ENCODE peak calls at places on chromosome 5, in five cellular contexts. A is astrocyte of the cerebellum, U is PC-3, Y is adrenal gland, K is fibroblast of the aortic adventitia. F is an unnamed sample.

GRCh38 chr5:146533260-146533857 is 17.4 kb upstream of the GPR151 start:
- DNase-seq in A (peak; percentile 38), U (peak; percentile 93), Y (peak; percentile 72), K (peak; percentile 63), F (peak; percentile 68)

GRCh38 chr5:32277782-32278181 is 35.0 kb downstream of the MTMR12 start:
- DNase-seq in A (no peak), U (no peak), Y (no peak), K (no peak), F (no peak)

GRCh38 chr5:97009212-97009898 is 73.5 kb downstream of the LNPEP start:
- DNase-seq in A (no peak), U (no peak), Y (no peak), K (peak; percentile 11), F (peak; percentile 84)

GRCh38 chr5:38600334-38601045 is 44.0 kb upstream of the LIFR start:
- DNase-seq in A (no peak), U (peak; percentile 63), Y (no peak), K (peak; percentile 46), F (peak; percentile 19)

GRCh38 chr5:127080001-127080478 is 6.7 kb upstream of the C5orf63 start:
- DNase-seq in A (no peak), U (no peak), Y (no peak), K (no peak), F (peak; percentile 71)

GRCh38 chr5:36875051-36875788 is 1.3 kb upstream of the NIPBL start:
- DNase-seq in A (no peak), U (peak; percentile 57), Y (peak; percentile 58), K (peak; percentile 41), F (peak; percentile 84)

GRCh38 chr5:67481362-67481761 is 284.8 kb upstream of the CD180 start:
- DNase-seq in A (no peak), U (no peak), Y (no peak), K (no peak), F (no peak)

GRCh38 chr5:7397935-7398334 is 2.0 kb downstream of the ADCY2 start:
- DNase-seq in A (no peak), U (no peak), Y (no peak), K (no peak), F (no peak)

GRCh38 chr5:107542428-107542827 is 128.3 kb downstream of the EFNA5 start:
- DNase-seq in A (peak; percentile 65), U (peak; percentile 96), Y (peak; percentile 91), K (peak; percentile 89), F (no peak)

GRCh38 chr5:181098642-181099452 is 32.1 kb downstream of the OR2V1 start:
- DNase-seq in A (no peak), U (no peak), Y (no peak), K (no peak), F (no peak)

GRCh38 chr5:157857821-157858526 is 971 bp downstream of the CLINT1 start:
- DNase-seq in A (no peak), U (peak; percentile 25), Y (no peak), K (peak; percentile 25), F (peak; percentile 84)

GRCh38 chr5:133785182-133785581 is 172.8 kb upstream of the FSTL4 start:
- DNase-seq in A (no peak), U (peak; percentile 2), Y (no peak), K (no peak), F (no peak)

GRCh38 chr5:146722361-146722779 is 156.2 kb downstream of the PPP2R2B start:
- DNase-seq in A (no peak), U (peak; percentile 42), Y (no peak), K (peak; percentile 67), F (peak; percentile 1)

GRCh38 chr5:103283120-103283519 is 24.6 kb downstream of the MACIR start:
- DNase-seq in A (no peak), U (peak; percentile 57), Y (no peak), K (no peak), F (no peak)

GRCh38 chr5:54088081-54088480 is 222.3 kb downstream of the ARL15 start:
- DNase-seq in A (no peak), U (no peak), Y (no peak), K (no peak), F (no peak)

GRCh38 chr5:163789870-163790269 is 284.5 kb downstream of the MAT2B start:
- DNase-seq in A (no peak), U (peak; percentile 8), Y (no peak), K (peak; percentile 38), F (no peak)

GRCh38 chr5:150598821-150599273 is 41.6 kb upstream of the SYNPO start:
- DNase-seq in A (no peak), U (no peak), Y (no peak), K (no peak), F (no peak)

GRCh38 chr5:141373673-141374317 is at the start of gene PCDHGA6:
- DNase-seq in A (no peak), U (no peak), Y (no peak), K (peak; percentile 53), F (peak; percentile 16)

GRCh38 chr5:131387236-131387635 is 123.4 kb downstream of the CDC42SE2 start:
- DNase-seq in A (no peak), U (no peak), Y (no peak), K (no peak), F (no peak)

GRCh38 chr5:96966801-96967200 is 30.9 kb downstream of the LNPEP start:
- DNase-seq in A (no peak), U (no peak), Y (no peak), K (no peak), F (no peak)

GRCh38 chr5:16935271-16936149 is 578 bp downstream of the MYO10 start:
- DNase-seq in A (no peak), U (peak; percentile 75), Y (peak; percentile 42), K (peak; percentile 47), F (peak; percentile 11)

GRCh38 chr5:87300176-87300575 is 32.5 kb downstream of the RASA1 start:
- DNase-seq in A (no peak), U (no peak), Y (no peak), K (no peak), F (no peak)

GRCh38 chr5:81779125-81779934 is 28.4 kb upstream of the SSBP2 start:
- DNase-seq in A (peak; percentile 22), U (peak; percentile 15), Y (peak; percentile 82), K (peak; percentile 65), F (peak; percentile 68)

GRCh38 chr5:88203977-88204735 is 64.5 kb downstream of the TMEM161B start:
- DNase-seq in A (peak; percentile 64), U (no peak), Y (no peak), K (no peak), F (no peak)

GRCh38 chr5:50963647-50964584 is 297.5 kb downstream of the PARP8 start:
- DNase-seq in A (no peak), U (no peak), Y (no peak), K (no peak), F (peak; percentile 16)

GRCh38 chr5:179624841-179625271 is 1.4 kb upstream of the HNRNPH1 start:
- DNase-seq in A (no peak), U (no peak), Y (peak; percentile 31), K (no peak), F (no peak)
- H3K4me3 ChIP-seq in A (no peak overlapping the region), U (peak overlapping the region; percentile 98), Y (no peak overlapping the region), K (peak overlapping the region; percentile 70), F (peak overlapping the region; percentile 79)

GRCh38 chr5:114184006-114184405 is 177.9 kb upstream of the KCNN2 start:
- DNase-seq in A (no peak), U (no peak), Y (no peak), K (no peak), F (no peak)

DNA sequence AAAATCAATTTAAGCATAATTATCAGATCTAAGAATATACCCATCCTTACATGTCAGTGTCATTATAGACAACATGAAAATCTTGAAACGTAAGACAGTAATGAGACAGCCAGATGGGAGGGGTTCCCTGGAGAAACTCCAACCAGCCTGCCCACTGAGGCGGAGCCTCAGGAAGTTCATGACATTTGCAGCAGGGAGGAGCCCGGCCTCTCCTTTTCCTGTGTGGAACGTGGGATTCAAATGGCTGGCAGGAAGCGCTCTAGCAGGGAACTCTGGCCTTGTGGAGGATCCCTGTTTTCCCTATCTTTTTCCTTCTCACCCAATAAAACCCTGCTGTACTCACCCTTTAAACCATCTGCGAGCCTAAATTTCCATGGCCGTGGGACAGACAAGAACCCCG is 176.6 kb upstream of the KCNN2 start:
- DNase-seq in A (no peak), U (peak; percentile 40), Y (peak; percentile 39), K (no peak), F (no peak)
- H3K4me3 ChIP-seq in A (no peak overlapping the region), U (peak overlapping the region; percentile 23), Y (no peak overlapping the region), K (no peak overlapping the region), F (no peak overlapping the region)

GRCh38 chr5:355379-355935 is 33.9 kb downstream of the AHRR start:
- DNase-seq in A (no peak), U (no peak), Y (no peak), K (no peak), F (no peak)

GRCh38 chr5:352639-353598 is 31.4 kb downstream of the AHRR start:
- DNase-seq in A (no peak), U (no peak), Y (no peak), K (no peak), F (peak; percentile 26)

GRCh38 chr5:353599-354580 is 32.4 kb downstream of the AHRR start:
- DNase-seq in A (no peak), U (no peak), Y (no peak), K (no peak), F (no peak)

GRCh38 chr5:351911-352225 is 30.4 kb downstream of the AHRR start:
- DNase-seq in A (no peak), U (no peak), Y (no peak), K (no peak), F (peak; percentile 28)

GRCh38 chr5:354581-355378 is 33.3 kb downstream of the AHRR start:
- DNase-seq in A (no peak), U (no peak), Y (no peak), K (no peak), F (no peak)
- H3K4me3 ChIP-seq in A (no peak overlapping the region), U (no peak overlapping the region), Y (no peak overlapping the region), K (no peak overlapping the region), F (no peak overlapping the region)

GRCh38 chr5:177603631-177604030 is 3.7 kb downstream of the B4GALT7 start:
- DNase-seq in A (no peak), U (no peak), Y (no peak), K (no peak), F (no peak)

GRCh38 chr5:177600458-177601018 is 606 bp downstream of the B4GALT7 start:
- DNase-seq in A (no peak), U (peak; percentile 24), Y (peak; percentile 32), K (peak; percentile 28), F (no peak)

GRCh38 chr5:177602458-177602830 is 2.5 kb downstream of the B4GALT7 start:
- DNase-seq in A (no peak), U (no peak), Y (no peak), K (no peak), F (no peak)

GRCh38 chr5:177601126-177601525 is 1.2 kb downstream of the B4GALT7 start:
- DNase-seq in A (no peak), U (no peak), Y (no peak), K (no peak), F (no peak)

DNA sequence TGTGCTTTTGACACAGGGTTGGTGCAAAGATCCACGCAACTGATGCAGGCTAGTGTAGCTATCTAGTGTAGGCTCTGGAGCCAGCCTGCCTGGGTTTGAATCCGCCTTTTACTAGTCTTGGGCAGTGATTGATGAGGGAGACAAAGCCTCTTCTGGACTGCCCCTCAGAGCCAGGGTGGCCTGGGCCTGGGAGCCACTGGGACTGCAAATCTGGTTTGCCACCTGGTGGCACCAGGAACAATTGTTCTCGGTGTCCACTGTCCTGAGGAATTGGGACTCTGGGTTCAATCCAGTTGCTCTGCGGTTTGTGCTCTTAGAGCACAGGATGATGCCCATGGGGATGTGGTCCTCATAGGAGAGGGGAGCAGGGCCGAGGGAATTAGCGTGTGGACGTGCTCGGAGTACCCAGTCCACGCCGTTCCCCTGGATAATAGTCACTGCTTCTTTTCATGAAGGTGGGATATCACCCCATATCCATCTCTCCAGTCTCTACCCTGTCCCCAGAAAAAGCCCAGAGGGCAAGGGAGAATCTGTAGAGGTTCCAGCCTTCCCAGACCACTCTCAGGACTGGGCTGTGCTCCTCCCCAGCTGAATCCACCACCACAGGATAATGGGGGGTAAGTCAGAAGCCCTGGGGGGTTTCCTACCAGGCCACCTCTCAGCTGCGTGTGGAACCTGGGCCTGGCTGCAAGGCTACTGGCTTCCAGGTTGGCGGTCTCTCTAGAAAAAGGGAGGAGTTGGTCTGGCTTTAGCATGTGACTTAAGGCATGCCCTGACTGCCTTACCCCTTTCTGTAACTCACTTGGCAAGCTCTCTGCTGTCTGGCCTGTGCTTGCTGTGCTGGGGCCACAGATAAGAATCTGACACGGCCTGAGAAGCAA is 1.9 kb downstream of the B4GALT7 start:
- DNase-seq in A (no peak), U (peak; percentile 31), Y (peak; percentile 90), K (peak; percentile 47), F (no peak)
- H3K4me3 ChIP-seq in A (no peak overlapping the region), U (no peak overlapping the region), Y (no peak overlapping the region), K (no peak overlapping the region), F (no peak overlapping the region)